ENCODE peak calls at places on chromosomes 1 and 21, in seven cellular contexts. E, W, V, S, P, R and C are unnamed samples.

GRCh38 chr1:21834666-21835065 is 22.6 kb downstream of the LDLRAD2 start:
- DNase-seq in S (no peak), R (no peak), V (no peak), W (no peak), E (no peak), P (no peak), C (no peak)

GRCh38 chr1:226060976-226061792 is 1.3 kb upstream of the H3-3A start:
- DNase-seq in S (no peak), R (no peak), E (no peak), W (no peak), P (no peak), V (no peak), C (no peak)

GRCh38 chr1:246292571-246292970 is 214.5 kb downstream of the SMYD3 start:
- DNase-seq in E (no peak), P (no peak), W (no peak), R (no peak), V (no peak), S (no peak), C (no peak)

GRCh38 chr1:151537112-151537511 is 3.0 kb upstream of the TUFT1 start:
- DNase-seq in S (no peak), W (no peak), P (peak; percentile 99), V (no peak), E (peak; percentile 96), R (no peak), C (peak; percentile 75)

GRCh38 chr1:107787299-107787698 is 177.7 kb downstream of the VAV3 start:
- DNase-seq in E (no peak), V (no peak), P (no peak), S (no peak), W (no peak), R (no peak), C (no peak)

GRCh38 chr1:198024782-198025181 is 107.6 kb downstream of the LHX9 start:
- DNase-seq in E (peak; percentile 5), P (peak; percentile 59), S (no peak), V (no peak), R (no peak), W (no peak), C (no peak)

GRCh38 chr21:45594721-45595489 is 48.6 kb upstream of the PCBP3 start:
- DNase-seq in W (no peak), R (no peak), V (no peak), P (no peak), E (no peak), S (no peak), C (no peak)

GRCh38 chr21:31732891-31733520 is 1.1 kb upstream of the SCAF4 start:
- DNase-seq in V (no peak), S (peak; percentile 4), R (no peak), W (peak; percentile 20), E (no peak), P (peak; percentile 26), C (no peak)

GRCh38 chr1:185439727-185440415 is 122.8 kb upstream of the IVNS1ABP start:
- DNase-seq in S (no peak), P (peak; percentile 81), E (peak; percentile 64), W (no peak), V (no peak), R (no peak), C (peak; percentile 61)

GRCh38 chr1:3940081-3940755 is 40.1 kb upstream of the C1orf174 start:
- DNase-seq in E (no peak), W (no peak), R (no peak), V (no peak), P (no peak), S (no peak), C (no peak)

GRCh38 chr1:153536618-153537375 is 1.0 kb upstream of the S100A6 start:
- DNase-seq in W (peak; percentile 84), R (peak; percentile 44), S (no peak), V (no peak), P (no peak), E (no peak), C (no peak)

GRCh38 chr21:40976198-40977114 is 129.5 kb upstream of the DSCAM start:
- DNase-seq in E (no peak), R (no peak), S (no peak), V (no peak), P (no peak), W (no peak), C (no peak)

GRCh38 chr1:226382030-226382429 is 25.9 kb downstream of the PARP1 start:
- DNase-seq in P (no peak), R (no peak), E (no peak), S (no peak), W (no peak), V (no peak), C (no peak)

GRCh38 chr1:41418868-41419583 is 57.8 kb downstream of the FOXO6 start:
- DNase-seq in S (no peak), P (peak; percentile 89), E (peak; percentile 77), W (peak; percentile 79), V (peak; percentile 100), R (peak; percentile 90), C (peak; percentile 61)

GRCh38 chr1:156103521-156103947 is 11.0 kb upstream of the LMNA start:
- DNase-seq in S (no peak), W (peak; percentile 44), R (no peak), P (peak; percentile 61), E (peak; percentile 59), V (no peak), C (no peak)

GRCh38 chr1:165592945-165593823 is 37.9 kb upstream of the MGST3 start:
- DNase-seq in R (peak; percentile 85), S (peak; percentile 71), W (peak; percentile 76), V (no peak), E (peak; percentile 79), P (peak; percentile 44), C (peak; percentile 27)

GRCh38 chr1:41362749-41363631 is 1.8 kb downstream of the FOXO6 start:
- DNase-seq in V (peak; percentile 93), R (no peak), W (no peak), S (no peak), P (no peak), E (no peak), C (no peak)

GRCh38 chr1:78348526-78349284 is 142.1 kb upstream of the PTGFR start:
- DNase-seq in W (no peak), S (no peak), V (no peak), E (peak; percentile 37), P (peak; percentile 40), R (no peak), C (no peak)

GRCh38 chr1:66546045-66546810 is 12.3 kb downstream of the SGIP1 start:
- DNase-seq in S (no peak), R (no peak), V (peak; percentile 2), P (no peak), E (no peak), W (no peak), C (no peak)

GRCh38 chr1:17141441-17142197 is 22.4 kb upstream of the PADI2 start:
- DNase-seq in V (no peak), E (no peak), R (no peak), S (no peak), P (no peak), W (no peak), C (no peak)